ENCODE peak calls at places on chromosomes 7 and 10, in seven cellular contexts. One of them, this sample, is unnamed.

GRCh38 chr10:30359373-30360206 is 10.5 kb upstream of the MTPAP start:
- DNase-seq in trophoblast cell: peak
- DNase-seq in IMR-90: peak
- DNase-seq in H9: peak
- DNase-seq in H1: peak
- DNase-seq in neuronal stem cell: peak
- DNase-seq in mesendoderm: peak
- DNase-seq in this sample: peak

GRCh38 chr10:80690434-80690833 is 152.7 kb downstream of the SH2D4B start:
- DNase-seq in neuronal stem cell: no peak
- DNase-seq in mesendoderm: no peak
- DNase-seq in H9: no peak
- DNase-seq in IMR-90: no peak
- DNase-seq in H1: no peak
- DNase-seq in trophoblast cell: no peak
- DNase-seq in this sample: no peak

GRCh38 chr7:140653319-140654108 is 12.9 kb upstream of the DENND2A start:
- DNase-seq in H1: no peak
- DNase-seq in IMR-90: peak
- DNase-seq in mesendoderm: peak
- DNase-seq in trophoblast cell: peak
- DNase-seq in H9: peak
- DNase-seq in neuronal stem cell: peak
- DNase-seq in this sample: peak

GRCh38 chr7:8719102-8719501 is 285.7 kb downstream of the NXPH1 start:
- DNase-seq in H1: no peak
- DNase-seq in H9: no peak
- DNase-seq in trophoblast cell: no peak
- DNase-seq in neuronal stem cell: no peak
- DNase-seq in mesendoderm: no peak
- DNase-seq in IMR-90: no peak
- DNase-seq in this sample: no peak

GRCh38 chr7:83439021-83439420 is 209.9 kb downstream of the SEMA3E start:
- DNase-seq in trophoblast cell: no peak
- DNase-seq in neuronal stem cell: no peak
- DNase-seq in H1: no peak
- DNase-seq in H9: no peak
- DNase-seq in IMR-90: no peak
- DNase-seq in mesendoderm: no peak
- DNase-seq in this sample: no peak

GRCh38 chr7:131159961-131160361 is 167.7 kb upstream of the MKLN1 start:
- DNase-seq in H9: no peak
- DNase-seq in neuronal stem cell: no peak
- DNase-seq in mesendoderm: no peak
- DNase-seq in H1: no peak
- DNase-seq in IMR-90: peak
- DNase-seq in trophoblast cell: no peak
- DNase-seq in this sample: peak

GRCh38 chr7:17559388-17559787 is 260.9 kb downstream of the AHR start:
- DNase-seq in mesendoderm: no peak
- DNase-seq in IMR-90: peak
- DNase-seq in trophoblast cell: no peak
- DNase-seq in H1: no peak
- DNase-seq in H9: no peak
- DNase-seq in neuronal stem cell: no peak
- DNase-seq in this sample: peak

GRCh38 chr7:22390512-22390911 is 33.6 kb upstream of the RAPGEF5 start:
- DNase-seq in H9: no peak
- DNase-seq in neuronal stem cell: no peak
- DNase-seq in mesendoderm: no peak
- DNase-seq in IMR-90: no peak
- DNase-seq in H1: no peak
- DNase-seq in trophoblast cell: no peak
- DNase-seq in this sample: no peak

GRCh38 chr10:11704087-11704486 is 38.1 kb upstream of the ECHDC3 start:
- DNase-seq in neuronal stem cell: no peak
- DNase-seq in mesendoderm: no peak
- DNase-seq in trophoblast cell: no peak
- DNase-seq in IMR-90: no peak
- DNase-seq in H1: no peak
- DNase-seq in H9: no peak
- DNase-seq in this sample: no peak

GRCh38 chr10:19728376-19728775 is 87.9 kb upstream of the PLXDC2 start:
- DNase-seq in IMR-90: no peak
- DNase-seq in neuronal stem cell: no peak
- DNase-seq in mesendoderm: no peak
- DNase-seq in H1: no peak
- DNase-seq in trophoblast cell: no peak
- DNase-seq in H9: no peak
- DNase-seq in this sample: no peak

GRCh38 chr7:36430171-36430570 is 40.5 kb downstream of the ANLN start:
- DNase-seq in trophoblast cell: no peak
- DNase-seq in IMR-90: peak
- DNase-seq in H1: no peak
- DNase-seq in neuronal stem cell: no peak
- DNase-seq in mesendoderm: no peak
- DNase-seq in H9: no peak
- DNase-seq in this sample: no peak

GRCh38 chr7:134031835-134032617 is 95.1 kb upstream of the LRGUK start:
- DNase-seq in H1: no peak
- DNase-seq in H9: no peak
- DNase-seq in mesendoderm: no peak
- DNase-seq in neuronal stem cell: no peak
- DNase-seq in trophoblast cell: no peak
- DNase-seq in IMR-90: peak
- DNase-seq in this sample: no peak

GRCh38 chr7:107167483-107168232 is 1.1 kb upstream of the HBP1 start:
- DNase-seq in H9: no peak
- DNase-seq in IMR-90: peak
- DNase-seq in mesendoderm: peak
- DNase-seq in trophoblast cell: peak
- DNase-seq in H1: no peak
- DNase-seq in neuronal stem cell: peak
- DNase-seq in this sample: peak

GRCh38 chr7:1927942-1928341 is 257.9 kb downstream of the ELFN1 start:
- DNase-seq in H1: no peak
- DNase-seq in trophoblast cell: no peak
- DNase-seq in H9: no peak
- DNase-seq in neuronal stem cell: no peak
- DNase-seq in IMR-90: no peak
- DNase-seq in mesendoderm: no peak
- DNase-seq in this sample: no peak

GRCh38 chr7:44713680-44714335 is 34.8 kb upstream of the ZMIZ2 start:
- DNase-seq in H1: no peak
- DNase-seq in mesendoderm: no peak
- DNase-seq in IMR-90: no peak
- DNase-seq in trophoblast cell: peak
- DNase-seq in neuronal stem cell: no peak
- DNase-seq in H9: no peak
- DNase-seq in this sample: no peak

GRCh38 chr7:12926236-12926635 is 238.8 kb downstream of the ARL4A start:
- DNase-seq in H9: no peak
- DNase-seq in mesendoderm: no peak
- DNase-seq in H1: no peak
- DNase-seq in IMR-90: no peak
- DNase-seq in trophoblast cell: no peak
- DNase-seq in neuronal stem cell: no peak
- DNase-seq in this sample: no peak

GRCh38 chr10:132939957-132940790 is 2.2 kb downstream of the CFAP46 start:
- DNase-seq in neuronal stem cell: peak
- DNase-seq in IMR-90: peak
- DNase-seq in trophoblast cell: peak
- DNase-seq in H1: no peak
- DNase-seq in mesendoderm: peak
- DNase-seq in H9: peak
- DNase-seq in this sample: peak

GRCh38 chr10:97053285-97053684 is 132.5 kb downstream of the SLIT1 start:
- DNase-seq in trophoblast cell: no peak
- DNase-seq in neuronal stem cell: no peak
- DNase-seq in H1: no peak
- DNase-seq in mesendoderm: no peak
- DNase-seq in H9: no peak
- DNase-seq in IMR-90: no peak
- DNase-seq in this sample: no peak

GRCh38 chr7:167976-168791 is 24.2 kb upstream of the FAM20C start:
- DNase-seq in neuronal stem cell: no peak
- DNase-seq in H9: no peak
- DNase-seq in H1: no peak
- DNase-seq in IMR-90: no peak
- DNase-seq in mesendoderm: no peak
- DNase-seq in trophoblast cell: no peak
- DNase-seq in this sample: no peak
- H3K18ac ChIP-seq in neuronal stem cell: peak
- H3K18ac ChIP-seq in H9: no peak
- H3K18ac ChIP-seq in H1: no peak
- H3K18ac ChIP-seq in IMR-90: no peak
- H3K18ac ChIP-seq in mesendoderm: no peak
- H3K18ac ChIP-seq in trophoblast cell: no peak
- H3K18ac ChIP-seq in this sample: no peak

DNA sequence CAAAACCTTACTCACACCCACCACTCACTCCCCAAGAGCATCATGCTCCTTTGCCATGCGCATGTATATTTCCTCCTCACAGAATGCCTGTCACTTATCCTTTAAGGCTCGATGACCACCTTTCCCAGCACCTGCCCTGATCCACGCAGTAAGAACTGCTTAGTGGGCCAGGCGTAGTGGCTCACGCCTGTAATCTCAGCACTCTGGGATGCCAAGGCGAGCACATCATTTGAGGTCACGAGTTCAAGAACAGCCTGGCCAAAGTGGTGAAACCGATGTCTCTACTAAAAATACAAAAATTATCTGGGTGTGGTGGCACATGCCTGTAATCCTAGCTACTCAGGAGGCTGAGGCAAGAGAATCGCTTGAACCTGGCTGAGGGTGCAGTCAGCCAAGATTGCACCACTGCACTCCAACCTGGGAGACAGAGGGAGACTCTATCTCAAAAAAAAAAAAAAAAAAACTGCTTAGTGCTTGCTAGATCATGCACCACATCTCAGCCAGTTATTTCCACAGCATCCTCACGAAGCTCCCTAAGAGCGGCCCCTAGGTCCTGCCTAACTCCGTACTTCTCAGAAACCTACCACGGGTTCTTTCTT is 37.3 kb downstream of the CYTH3 start:
- DNase-seq in IMR-90: no peak
- DNase-seq in trophoblast cell: no peak
- DNase-seq in mesendoderm: no peak
- DNase-seq in H1: no peak
- DNase-seq in H9: no peak
- DNase-seq in neuronal stem cell: no peak
- DNase-seq in this sample: no peak
- H3K9ac ChIP-seq in IMR-90: no peak
- H3K9ac ChIP-seq in trophoblast cell: no peak
- H3K9ac ChIP-seq in mesendoderm: no peak
- H3K9ac ChIP-seq in H1: no peak
- H3K9ac ChIP-seq in H9: no peak
- H3K9ac ChIP-seq in neuronal stem cell: no peak
- H3K9ac ChIP-seq in this sample: no peak

GRCh38 chr7:39051707-39052106 is 74.0 kb downstream of the POU6F2 start:
- DNase-seq in trophoblast cell: no peak
- DNase-seq in H9: no peak
- DNase-seq in IMR-90: no peak
- DNase-seq in neuronal stem cell: no peak
- DNase-seq in H1: no peak
- DNase-seq in mesendoderm: no peak
- DNase-seq in this sample: no peak
- H2BK5ac ChIP-seq in trophoblast cell: no peak
- H2BK5ac ChIP-seq in H9: no peak
- H2BK5ac ChIP-seq in IMR-90: no peak
- H2BK5ac ChIP-seq in neuronal stem cell: no peak
- H2BK5ac ChIP-seq in H1: no peak
- H2BK5ac ChIP-seq in mesendoderm: no peak
- H2BK5ac ChIP-seq in this sample: no peak

GRCh38 chr7:123944395-123944794 is 19.4 kb downstream of the SPAM1 start:
- DNase-seq in H9: no peak
- DNase-seq in IMR-90: no peak
- DNase-seq in mesendoderm: peak
- DNase-seq in trophoblast cell: no peak
- DNase-seq in H1: no peak
- DNase-seq in neuronal stem cell: no peak
- DNase-seq in this sample: no peak
- H3K18ac ChIP-seq in H9: no peak
- H3K18ac ChIP-seq in IMR-90: no peak
- H3K18ac ChIP-seq in mesendoderm: no peak
- H3K18ac ChIP-seq in trophoblast cell: no peak
- H3K18ac ChIP-seq in H1: no peak
- H3K18ac ChIP-seq in neuronal stem cell: no peak
- H3K18ac ChIP-seq in this sample: no peak

GRCh38 chr10:29256019-29256418 is 32.9 kb upstream of the LYZL1 start:
- DNase-seq in H1: no peak
- DNase-seq in trophoblast cell: no peak
- DNase-seq in neuronal stem cell: no peak
- DNase-seq in H9: no peak
- DNase-seq in mesendoderm: no peak
- DNase-seq in IMR-90: no peak
- DNase-seq in this sample: no peak
- H3K9ac ChIP-seq in H1: no peak
- H3K9ac ChIP-seq in trophoblast cell: no peak
- H3K9ac ChIP-seq in neuronal stem cell: no peak
- H3K9ac ChIP-seq in H9: no peak
- H3K9ac ChIP-seq in mesendoderm: no peak
- H3K9ac ChIP-seq in IMR-90: no peak
- H3K9ac ChIP-seq in this sample: no peak

DNA sequence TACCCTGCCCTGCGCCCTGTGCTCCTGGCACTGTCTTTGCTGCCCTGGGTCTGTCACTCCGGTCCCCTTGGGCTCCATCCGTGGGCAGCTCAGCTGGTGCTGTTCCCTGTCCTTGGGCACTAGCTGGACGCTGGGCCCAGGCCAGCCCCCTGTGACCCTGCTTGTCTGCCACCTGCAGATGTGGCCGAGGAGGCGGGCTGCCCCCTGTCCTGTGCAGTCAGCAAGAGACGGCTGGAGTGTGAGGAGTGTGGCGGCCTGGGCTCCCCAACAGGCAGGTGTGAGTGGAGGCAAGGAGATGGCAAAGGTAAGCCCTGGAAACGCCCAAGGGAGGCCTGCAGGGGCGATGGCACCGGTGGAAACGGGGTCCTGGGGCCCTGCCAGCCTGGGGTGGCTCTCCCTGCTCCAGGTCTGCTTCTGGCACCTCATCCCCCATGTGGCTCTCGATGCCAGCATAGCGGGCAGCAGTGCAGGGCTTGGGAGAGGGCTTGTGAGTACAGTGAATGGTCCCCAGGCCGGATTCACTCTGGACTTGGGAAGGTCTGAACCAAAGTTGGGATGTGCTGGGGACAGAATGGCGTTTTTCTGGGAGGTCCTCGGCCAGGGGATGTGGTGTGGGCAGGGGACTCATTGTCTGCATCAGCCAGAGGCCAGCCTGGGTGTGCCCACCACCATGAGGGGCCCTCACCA is 26.2 kb upstream of the CSGALNACT2 start:
- DNase-seq in H9: no peak
- DNase-seq in neuronal stem cell: no peak
- DNase-seq in trophoblast cell: no peak
- DNase-seq in mesendoderm: no peak
- DNase-seq in H1: no peak
- DNase-seq in IMR-90: no peak
- DNase-seq in this sample: no peak
- H2BK5ac ChIP-seq in H9: no peak
- H2BK5ac ChIP-seq in neuronal stem cell: peak
- H2BK5ac ChIP-seq in trophoblast cell: no peak
- H2BK5ac ChIP-seq in mesendoderm: no peak
- H2BK5ac ChIP-seq in H1: no peak
- H2BK5ac ChIP-seq in IMR-90: no peak
- H2BK5ac ChIP-seq in this sample: no peak

GRCh38 chr7:27048438-27048837 is 47.4 kb downstream of the HOXA1 start:
- DNase-seq in H1: no peak
- DNase-seq in mesendoderm: peak
- DNase-seq in trophoblast cell: no peak
- DNase-seq in IMR-90: no peak
- DNase-seq in neuronal stem cell: no peak
- DNase-seq in H9: peak
- DNase-seq in this sample: no peak
- H3K18ac ChIP-seq in H1: no peak
- H3K18ac ChIP-seq in mesendoderm: no peak
- H3K18ac ChIP-seq in trophoblast cell: no peak
- H3K18ac ChIP-seq in IMR-90: no peak
- H3K18ac ChIP-seq in neuronal stem cell: no peak
- H3K18ac ChIP-seq in H9: no peak
- H3K18ac ChIP-seq in this sample: no peak

This sample was measured in mesenchymal stem cell.